ENCODE peak calls at places on chromosome 19, in four cellular contexts. One of them, this sample, is unnamed. For H3K4me1, the result is how much of the 10 kb centered on the place peaks cover.

GRCh38 chr19:43532571-43532961 is 422 bp upstream of the ZNF575 start:
- DNase-seq in fibroblast of lung: no peak
- DNase-seq in endothelial cell of umbilical vein: no peak
- DNase-seq in psoas muscle: no peak
- DNase-seq in this sample: peak

GRCh38 chr19:21328402-21328801 is 808 bp downstream of the ZNF708 start:
- DNase-seq in endothelial cell of umbilical vein: no peak
- DNase-seq in fibroblast of lung: peak
- DNase-seq in psoas muscle: no peak
- DNase-seq in this sample: no peak

GRCh38 chr19:53463263-53463662 is 4.3 kb upstream of the ZNF813 start:
- DNase-seq in endothelial cell of umbilical vein: peak
- DNase-seq in fibroblast of lung: peak
- DNase-seq in psoas muscle: peak
- DNase-seq in this sample: peak

GRCh38 chr19:21487969-21488368 is 17.4 kb upstream of the ZNF429 start:
- DNase-seq in fibroblast of lung: no peak
- DNase-seq in endothelial cell of umbilical vein: no peak
- DNase-seq in psoas muscle: no peak
- DNase-seq in this sample: no peak

GRCh38 chr19:5454743-5455142 is 474 bp upstream of the ZNRF4 start:
- DNase-seq in endothelial cell of umbilical vein: no peak
- DNase-seq in fibroblast of lung: no peak
- DNase-seq in psoas muscle: no peak
- DNase-seq in this sample: no peak

GRCh38 chr19:32876236-32876918 is 6.8 kb upstream of the SLC7A9 start:
- DNase-seq in endothelial cell of umbilical vein: no peak
- DNase-seq in psoas muscle: no peak
- DNase-seq in fibroblast of lung: no peak
- DNase-seq in this sample: no peak

GRCh38 chr19:4566402-4567051 is 7.0 kb upstream of the SEMA6B start:
- DNase-seq in endothelial cell of umbilical vein: no peak
- DNase-seq in fibroblast of lung: no peak
- DNase-seq in psoas muscle: no peak
- DNase-seq in this sample: no peak

GRCh38 chr19:35143231-35143715 is at the start of gene FXYD7:
- DNase-seq in psoas muscle: no peak
- DNase-seq in fibroblast of lung: no peak
- DNase-seq in endothelial cell of umbilical vein: no peak
- DNase-seq in this sample: no peak

GRCh38 chr19:15464394-15465385 is at the start of gene RASAL3:
- DNase-seq in psoas muscle: no peak
- DNase-seq in endothelial cell of umbilical vein: no peak
- DNase-seq in fibroblast of lung: no peak
- DNase-seq in this sample: peak

GRCh38 chr19:46613525-46613924 is 11.4 kb downstream of the PTGIR start:
- DNase-seq in psoas muscle: no peak
- DNase-seq in endothelial cell of umbilical vein: no peak
- DNase-seq in fibroblast of lung: no peak
- DNase-seq in this sample: peak

GRCh38 chr19:2413629-2414028 is 13.8 kb downstream of the TIMM13 start:
- DNase-seq in fibroblast of lung: no peak
- DNase-seq in psoas muscle: no peak
- DNase-seq in endothelial cell of umbilical vein: no peak
- DNase-seq in this sample: no peak

GRCh38 chr19:50638576-50638975 is 1.1 kb downstream of the SYT3 start:
- DNase-seq in fibroblast of lung: no peak
- DNase-seq in psoas muscle: no peak
- DNase-seq in endothelial cell of umbilical vein: no peak
- DNase-seq in this sample: no peak

GRCh38 chr19:39517432-39517831 is 2.5 kb downstream of the SELENOV start:
- DNase-seq in psoas muscle: no peak
- DNase-seq in endothelial cell of umbilical vein: no peak
- DNase-seq in fibroblast of lung: no peak
- DNase-seq in this sample: no peak

GRCh38 chr19:41617941-41618730 is 8.7 kb downstream of the CEACAM4 start:
- DNase-seq in fibroblast of lung: no peak
- DNase-seq in endothelial cell of umbilical vein: no peak
- DNase-seq in psoas muscle: no peak
- DNase-seq in this sample: no peak

GRCh38 chr19:58054792-58055482 is 4.1 kb upstream of the ZNF135 start:
- DNase-seq in fibroblast of lung: peak
- DNase-seq in endothelial cell of umbilical vein: no peak
- DNase-seq in psoas muscle: no peak
- DNase-seq in this sample: no peak

GRCh38 chr19:54156953-54157352 is 2.6 kb downstream of the LENG1 start:
- DNase-seq in fibroblast of lung: no peak
- DNase-seq in endothelial cell of umbilical vein: no peak
- DNase-seq in psoas muscle: no peak
- DNase-seq in this sample: no peak

GRCh38 chr19:3969435-3970312 is 1.2 kb downstream of the DAPK3 start:
- DNase-seq in endothelial cell of umbilical vein: peak
- DNase-seq in psoas muscle: peak
- DNase-seq in fibroblast of lung: peak
- DNase-seq in this sample: no peak

GRCh38 chr19:40807147-40808020 is 8.4 kb downstream of the EGLN2 start:
- DNase-seq in endothelial cell of umbilical vein: no peak
- DNase-seq in fibroblast of lung: no peak
- DNase-seq in psoas muscle: no peak
- DNase-seq in this sample: no peak

GRCh38 chr19:15264061-15264932 is 32.0 kb upstream of the EPHX3 start:
- DNase-seq in fibroblast of lung: peak
- DNase-seq in endothelial cell of umbilical vein: peak
- DNase-seq in psoas muscle: peak
- DNase-seq in this sample: peak

GRCh38 chr19:5052515-5052914 is 83.6 kb downstream of the KDM4B start:
- DNase-seq in fibroblast of lung: no peak
- DNase-seq in endothelial cell of umbilical vein: no peak
- DNase-seq in psoas muscle: no peak
- DNase-seq in this sample: no peak

GRCh38 chr19:29624489-29625210 is 18.6 kb downstream of the POP4 start:
- DNase-seq in fibroblast of lung: peak
- DNase-seq in endothelial cell of umbilical vein: no peak
- DNase-seq in psoas muscle: no peak
- DNase-seq in this sample: no peak
- H3K4me1 ChIP-seq in fibroblast of lung: under half
- H3K4me1 ChIP-seq in endothelial cell of umbilical vein: under half
- H3K4me1 ChIP-seq in psoas muscle: under half
- H3K4me1 ChIP-seq in this sample: under half

GRCh38 chr19:7872306-7873204 is 1.6 kb downstream of the PRR36 start:
- DNase-seq in fibroblast of lung: no peak
- DNase-seq in endothelial cell of umbilical vein: no peak
- DNase-seq in psoas muscle: no peak
- DNase-seq in this sample: no peak

GRCh38 chr19:7871530-7872305 is 2.5 kb downstream of the PRR36 start:
- DNase-seq in psoas muscle: peak
- DNase-seq in endothelial cell of umbilical vein: peak
- DNase-seq in fibroblast of lung: peak
- DNase-seq in this sample: peak

GRCh38 chr19:7873304-7874079 is 698 bp downstream of the PRR36 start:
- DNase-seq in psoas muscle: no peak
- DNase-seq in endothelial cell of umbilical vein: no peak
- DNase-seq in fibroblast of lung: no peak
- DNase-seq in this sample: no peak

GRCh38 chr19:7874857-7875393 is 735 bp upstream of the PRR36 start:
- DNase-seq in psoas muscle: no peak
- DNase-seq in endothelial cell of umbilical vein: no peak
- DNase-seq in fibroblast of lung: no peak
- DNase-seq in this sample: no peak

GRCh38 chr19:7874080-7874856 is at the start of gene PRR36:
- DNase-seq in fibroblast of lung: no peak
- DNase-seq in endothelial cell of umbilical vein: peak
- DNase-seq in psoas muscle: no peak
- DNase-seq in this sample: peak
- H3K4me1 ChIP-seq in fibroblast of lung: under half
- H3K4me1 ChIP-seq in endothelial cell of umbilical vein: under half
- H3K4me1 ChIP-seq in psoas muscle: under half
- H3K4me1 ChIP-seq in this sample: under half

GRCh38 chr19:10753305-10753704 is 35.4 kb downstream of the DNM2 start:
- DNase-seq in psoas muscle: no peak
- DNase-seq in endothelial cell of umbilical vein: no peak
- DNase-seq in fibroblast of lung: no peak
- DNase-seq in this sample: no peak
- H3K4me1 ChIP-seq in psoas muscle: under half
- H3K4me1 ChIP-seq in endothelial cell of umbilical vein: under half
- H3K4me1 ChIP-seq in fibroblast of lung: under half
- H3K4me1 ChIP-seq in this sample: half or more

GRCh38 chr19:10285393-10285792 is 1.4 kb upstream of the ICAM4 start:
- DNase-seq in fibroblast of lung: no peak
- DNase-seq in endothelial cell of umbilical vein: no peak
- DNase-seq in psoas muscle: no peak
- DNase-seq in this sample: no peak
- H3K4me1 ChIP-seq in fibroblast of lung: under half
- H3K4me1 ChIP-seq in endothelial cell of umbilical vein: under half
- H3K4me1 ChIP-seq in psoas muscle: under half
- H3K4me1 ChIP-seq in this sample: half or more

DNA sequence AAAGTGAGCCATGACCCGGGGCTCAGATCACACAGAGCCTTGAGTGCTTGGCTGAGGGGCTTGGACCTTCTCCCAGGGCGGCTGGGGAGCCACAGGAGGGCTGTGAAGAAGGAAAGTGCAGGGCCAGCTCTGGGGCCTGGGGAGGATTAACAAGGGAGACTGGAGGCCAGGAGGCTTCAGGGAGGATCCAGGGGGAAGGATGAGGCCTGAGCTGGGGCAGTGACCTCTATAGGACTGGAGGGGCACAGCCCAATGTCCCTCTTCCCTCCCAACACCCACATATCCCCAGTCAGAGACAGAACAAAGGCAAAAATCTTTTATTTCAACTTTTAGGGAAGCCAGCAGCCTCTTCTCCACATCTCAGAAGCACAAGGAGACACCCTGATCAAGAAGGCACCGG is 4.7 kb upstream of the SLC17A7 start:
- DNase-seq in psoas muscle: no peak
- DNase-seq in endothelial cell of umbilical vein: no peak
- DNase-seq in fibroblast of lung: no peak
- DNase-seq in this sample: no peak
- H3K4me1 ChIP-seq in psoas muscle: under half
- H3K4me1 ChIP-seq in endothelial cell of umbilical vein: under half
- H3K4me1 ChIP-seq in fibroblast of lung: under half
- H3K4me1 ChIP-seq in this sample: under half

GRCh38 chr19:1017115-1017905 is 3.6 kb downstream of the TMEM259 start:
- DNase-seq in psoas muscle: no peak
- DNase-seq in fibroblast of lung: no peak
- DNase-seq in endothelial cell of umbilical vein: no peak
- DNase-seq in this sample: no peak
- H3K4me1 ChIP-seq in psoas muscle: half or more
- H3K4me1 ChIP-seq in fibroblast of lung: under half
- H3K4me1 ChIP-seq in endothelial cell of umbilical vein: under half
- H3K4me1 ChIP-seq in this sample: half or more

GRCh38 chr19:10431254-10431942 is 11.1 kb downstream of the PDE4A start:
- DNase-seq in endothelial cell of umbilical vein: no peak
- DNase-seq in psoas muscle: peak
- DNase-seq in fibroblast of lung: peak
- DNase-seq in this sample: peak

GRCh38 chr19:10428996-10429381 is 8.7 kb downstream of the PDE4A start:
- DNase-seq in endothelial cell of umbilical vein: no peak
- DNase-seq in fibroblast of lung: no peak
- DNase-seq in psoas muscle: no peak
- DNase-seq in this sample: no peak

GRCh38 chr19:10431943-10432735 is 11.8 kb downstream of the PDE4A start:
- DNase-seq in psoas muscle: peak
- DNase-seq in fibroblast of lung: peak
- DNase-seq in endothelial cell of umbilical vein: no peak
- DNase-seq in this sample: peak

GRCh38 chr19:10432736-10433130 is 12.4 kb downstream of the PDE4A start:
- DNase-seq in fibroblast of lung: no peak
- DNase-seq in psoas muscle: peak
- DNase-seq in endothelial cell of umbilical vein: no peak
- DNase-seq in this sample: no peak

DNA sequence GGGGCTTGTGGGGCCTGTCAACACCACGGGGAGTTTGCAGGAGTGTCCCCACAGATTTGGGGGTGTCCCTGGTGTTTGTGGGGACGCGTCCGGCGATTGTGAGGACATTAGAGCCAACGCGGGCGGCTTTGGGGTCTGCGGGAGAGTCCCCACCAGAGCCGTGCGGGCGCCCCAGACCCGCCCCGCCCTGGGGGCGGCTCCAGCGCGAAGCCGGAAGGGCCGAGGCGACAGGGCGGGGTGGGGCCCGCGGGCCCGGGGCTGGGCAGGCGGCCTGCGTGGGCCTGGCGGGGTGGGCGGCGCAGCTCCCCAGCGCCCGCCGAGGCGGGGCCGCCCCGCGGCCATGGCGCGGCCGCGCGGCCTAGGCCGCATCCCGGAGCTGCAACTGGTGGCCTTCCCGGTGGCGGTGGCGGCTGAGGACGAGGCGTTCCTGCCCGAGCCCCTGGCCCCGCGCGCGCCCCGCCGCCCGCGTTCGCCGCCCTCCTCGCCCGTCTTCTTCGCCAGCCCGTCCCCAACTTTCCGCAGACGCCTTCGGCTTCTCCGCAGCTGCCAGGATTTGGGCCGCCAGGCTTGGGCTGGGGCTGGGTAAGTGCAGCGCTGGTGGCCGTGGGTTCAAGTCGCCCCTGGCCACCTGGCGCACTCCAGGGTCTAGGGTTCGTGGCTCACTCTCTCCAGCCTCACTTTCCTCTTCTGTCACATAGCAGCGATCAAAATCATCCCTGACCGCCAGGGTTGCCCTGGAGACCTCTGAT is 10.3 kb downstream of the PDE4A start:
- DNase-seq in psoas muscle: peak
- DNase-seq in fibroblast of lung: peak
- DNase-seq in endothelial cell of umbilical vein: no peak
- DNase-seq in this sample: peak
- H3K4me1 ChIP-seq in psoas muscle: under half
- H3K4me1 ChIP-seq in fibroblast of lung: under half
- H3K4me1 ChIP-seq in endothelial cell of umbilical vein: under half
- H3K4me1 ChIP-seq in this sample: under half

DNA sequence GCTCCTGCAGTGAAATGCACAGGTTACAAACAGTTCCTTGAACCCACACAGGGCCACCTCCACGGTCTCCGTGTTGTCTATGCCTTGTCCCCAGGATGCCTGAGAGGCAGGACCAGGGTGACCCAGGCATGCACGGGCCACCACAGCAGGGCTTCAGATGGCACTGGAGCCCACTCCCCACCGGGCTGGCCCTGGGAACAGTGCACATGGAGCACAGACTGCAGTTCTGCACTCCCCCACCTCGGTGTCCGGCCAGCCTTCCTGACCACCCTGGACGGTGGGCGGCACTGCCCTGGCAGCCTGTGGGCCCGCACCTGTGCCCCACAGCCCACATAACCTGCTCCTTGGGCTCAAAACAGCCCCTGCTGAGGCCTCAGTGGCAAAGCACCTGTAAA is 14.3 kb upstream of the SLC35E1 start:
- DNase-seq in psoas muscle: no peak
- DNase-seq in fibroblast of lung: no peak
- DNase-seq in endothelial cell of umbilical vein: no peak
- DNase-seq in this sample: no peak
- H3K4me1 ChIP-seq in psoas muscle: half or more
- H3K4me1 ChIP-seq in fibroblast of lung: under half
- H3K4me1 ChIP-seq in endothelial cell of umbilical vein: under half
- H3K4me1 ChIP-seq in this sample: half or more

This sample was measured in lower lobe of right lung.